ENCODE peak calls at places on chromosomes 4 and X, in nine cellular contexts. One of them, this sample, is unnamed.
A peak's percentile ranks its signal among the peaks of the same experiment; 100 is the strongest.

GRCh38 chr4:175444512-175444911 is 367.6 kb downstream of the GPM6A start:
- DNase-seq in astrocyte of the spinal cord: no peak
- DNase-seq in BE2C: no peak
- DNase-seq in GM12865: no peak
- DNase-seq in stomach: no peak
- DNase-seq in OCI-LY7: no peak
- DNase-seq in A673: no peak
- DNase-seq in cardiac muscle cell: no peak
- DNase-seq in epithelial cell of esophagus: peak; percentile 27
- DNase-seq in this sample: no peak

GRCh38 chrX:46791927-46792825 is 33.3 kb upstream of the SLC9A7 start:
- DNase-seq in astrocyte of the spinal cord: peak; percentile 92
- DNase-seq in BE2C: no peak
- DNase-seq in GM12865: peak; percentile 62
- DNase-seq in stomach: peak; percentile 41
- DNase-seq in OCI-LY7: no peak
- DNase-seq in A673: peak; percentile 82
- DNase-seq in cardiac muscle cell: peak; percentile 88
- DNase-seq in epithelial cell of esophagus: peak; percentile 89
- DNase-seq in this sample: peak; percentile 94

GRCh38 chr4:184123009-184123408 is 94.7 kb downstream of the ENPP6 start:
- DNase-seq in astrocyte of the spinal cord: no peak
- DNase-seq in BE2C: no peak
- DNase-seq in GM12865: no peak
- DNase-seq in stomach: no peak
- DNase-seq in OCI-LY7: no peak
- DNase-seq in A673: no peak
- DNase-seq in cardiac muscle cell: no peak
- DNase-seq in epithelial cell of esophagus: no peak
- DNase-seq in this sample: no peak

GRCh38 chrX:39975094-39975865 is 122.5 kb downstream of the BCOR start:
- DNase-seq in astrocyte of the spinal cord: no peak
- DNase-seq in BE2C: no peak
- DNase-seq in GM12865: no peak
- DNase-seq in stomach: peak; percentile 68
- DNase-seq in OCI-LY7: no peak
- DNase-seq in A673: no peak
- DNase-seq in cardiac muscle cell: no peak
- DNase-seq in epithelial cell of esophagus: peak; percentile 74
- DNase-seq in this sample: no peak

GRCh38 chrX:95218964-95219363 is 1465.7 kb upstream of the DIAPH2 start:
- DNase-seq in astrocyte of the spinal cord: no peak
- DNase-seq in BE2C: no peak
- DNase-seq in GM12865: no peak
- DNase-seq in stomach: no peak
- DNase-seq in OCI-LY7: no peak
- DNase-seq in A673: no peak
- DNase-seq in cardiac muscle cell: no peak
- DNase-seq in epithelial cell of esophagus: no peak
- DNase-seq in this sample: no peak

GRCh38 chr4:173424899-173425805 is 26.2 kb upstream of the SCRG1 start:
- DNase-seq in astrocyte of the spinal cord: peak; percentile 79
- DNase-seq in BE2C: no peak
- DNase-seq in GM12865: no peak
- DNase-seq in stomach: no peak
- DNase-seq in OCI-LY7: no peak
- DNase-seq in A673: peak; percentile 22
- DNase-seq in cardiac muscle cell: peak; percentile 41
- DNase-seq in epithelial cell of esophagus: no peak
- DNase-seq in this sample: peak; percentile 49

GRCh38 chrX:39309721-39310152 is 508.5 kb downstream of the MID1IP1 start:
- DNase-seq in astrocyte of the spinal cord: peak; percentile 7
- DNase-seq in BE2C: peak; percentile 19
- DNase-seq in GM12865: no peak
- DNase-seq in stomach: no peak
- DNase-seq in OCI-LY7: no peak
- DNase-seq in A673: peak; percentile 14
- DNase-seq in cardiac muscle cell: peak; percentile 38
- DNase-seq in epithelial cell of esophagus: no peak
- DNase-seq in this sample: peak; percentile 5

GRCh38 chrX:1618689-1619088 is 3.8 kb downstream of the ASMT start:
- DNase-seq in astrocyte of the spinal cord: no peak
- DNase-seq in BE2C: no peak
- DNase-seq in GM12865: no peak
- DNase-seq in stomach: no peak
- DNase-seq in OCI-LY7: no peak
- DNase-seq in A673: no peak
- DNase-seq in cardiac muscle cell: no peak
- DNase-seq in epithelial cell of esophagus: no peak
- DNase-seq in this sample: no peak

GRCh38 chr4:52641853-52642563 is 17.1 kb downstream of the USP46 start:
- DNase-seq in astrocyte of the spinal cord: peak; percentile 35
- DNase-seq in BE2C: no peak
- DNase-seq in GM12865: peak; percentile 83
- DNase-seq in stomach: no peak
- DNase-seq in OCI-LY7: no peak
- DNase-seq in A673: no peak
- DNase-seq in cardiac muscle cell: no peak
- DNase-seq in epithelial cell of esophagus: peak; percentile 91
- DNase-seq in this sample: peak; percentile 74

GRCh38 chr4:102869569-102870227 is 906 bp downstream of the CISD2 start:
- DNase-seq in astrocyte of the spinal cord: no peak
- DNase-seq in BE2C: no peak
- DNase-seq in GM12865: peak; percentile 14
- DNase-seq in stomach: no peak
- DNase-seq in OCI-LY7: peak; percentile 13
- DNase-seq in A673: no peak
- DNase-seq in cardiac muscle cell: no peak
- DNase-seq in epithelial cell of esophagus: peak; percentile 4
- DNase-seq in this sample: no peak

DNA sequence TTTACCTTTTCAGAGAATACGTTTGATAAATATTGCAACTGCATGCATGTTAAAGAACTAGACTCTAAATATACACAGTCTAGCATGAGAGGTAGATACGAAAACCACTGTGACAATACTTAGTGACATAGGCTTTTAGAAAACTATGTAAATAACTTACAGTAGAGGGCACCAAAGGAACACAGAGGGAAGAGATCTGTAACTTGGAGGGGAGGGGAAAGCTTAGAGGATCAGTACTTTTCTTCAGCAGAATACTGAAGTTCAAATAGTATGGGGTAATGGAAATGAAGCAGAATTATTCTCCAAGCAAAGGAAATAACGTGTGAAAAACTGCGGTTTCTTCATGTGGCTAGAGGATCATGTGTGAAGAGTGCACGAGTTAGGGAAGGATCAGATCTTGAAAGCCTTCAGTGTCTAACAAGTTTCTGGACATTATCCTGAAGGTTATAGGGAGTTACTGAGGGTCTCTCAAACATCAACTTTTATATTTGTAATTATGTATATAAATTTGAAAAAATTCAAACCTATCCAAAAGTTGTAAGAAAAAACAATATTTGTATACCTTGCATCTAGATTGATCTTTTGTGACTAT is 264.3 kb downstream of the NPFFR2 start:
- DNase-seq in astrocyte of the spinal cord: peak; percentile 75
- DNase-seq in BE2C: no peak
- DNase-seq in GM12865: peak; percentile 26
- DNase-seq in stomach: no peak
- DNase-seq in OCI-LY7: peak; percentile 11
- DNase-seq in A673: peak; percentile 63
- DNase-seq in cardiac muscle cell: peak; percentile 76
- DNase-seq in epithelial cell of esophagus: peak; percentile 60
- DNase-seq in this sample: peak; percentile 76
- TF ChIP-seq CTCF in astrocyte of the spinal cord: peak; percentile 58
- TF ChIP-seq CTCF in BE2C: peak; percentile 81
- TF ChIP-seq CTCF in GM12865: peak; percentile 37
- TF ChIP-seq CTCF in stomach: no peak
- TF ChIP-seq CTCF in OCI-LY7: peak; percentile 69
- TF ChIP-seq CTCF in A673: peak; percentile 59
- TF ChIP-seq CTCF in cardiac muscle cell: peak; percentile 65
- TF ChIP-seq CTCF in epithelial cell of esophagus: peak; percentile 70
- TF ChIP-seq CTCF in this sample: peak; percentile 62

GRCh38 chr4:86358176-86358701 is 1.6 kb downstream of the MAPK10 start:
- DNase-seq in astrocyte of the spinal cord: no peak
- DNase-seq in BE2C: peak; percentile 17
- DNase-seq in GM12865: no peak
- DNase-seq in stomach: no peak
- DNase-seq in OCI-LY7: no peak
- DNase-seq in A673: no peak
- DNase-seq in cardiac muscle cell: peak; percentile 50
- DNase-seq in epithelial cell of esophagus: no peak
- DNase-seq in this sample: peak; percentile 39
- H3K4me3 ChIP-seq in astrocyte of the spinal cord: no peak overlapping the region
- H3K4me3 ChIP-seq in BE2C: peak overlapping the region; percentile 88
- H3K4me3 ChIP-seq in GM12865: no peak overlapping the region
- H3K4me3 ChIP-seq in stomach: no peak overlapping the region
- H3K4me3 ChIP-seq in OCI-LY7: no peak overlapping the region
- H3K4me3 ChIP-seq in A673: no peak overlapping the region
- H3K4me3 ChIP-seq in cardiac muscle cell: no peak overlapping the region
- H3K4me3 ChIP-seq in epithelial cell of esophagus: no peak overlapping the region
- H3K4me3 ChIP-seq in this sample: no peak overlapping the region

GRCh38 chr4:164718817-164719216 is 35.1 kb upstream of the SMIM31 start:
- DNase-seq in astrocyte of the spinal cord: no peak
- DNase-seq in BE2C: no peak
- DNase-seq in GM12865: no peak
- DNase-seq in stomach: no peak
- DNase-seq in OCI-LY7: no peak
- DNase-seq in A673: no peak
- DNase-seq in cardiac muscle cell: no peak
- DNase-seq in epithelial cell of esophagus: no peak
- DNase-seq in this sample: no peak

GRCh38 chr4:164716901-164717300 is 37.0 kb upstream of the SMIM31 start:
- DNase-seq in astrocyte of the spinal cord: no peak
- DNase-seq in BE2C: no peak
- DNase-seq in GM12865: peak; percentile 36
- DNase-seq in stomach: no peak
- DNase-seq in OCI-LY7: peak; percentile 4
- DNase-seq in A673: peak; percentile 39
- DNase-seq in cardiac muscle cell: no peak
- DNase-seq in epithelial cell of esophagus: peak; percentile 29
- DNase-seq in this sample: no peak
- TF ChIP-seq CTCF in astrocyte of the spinal cord: peak; percentile 22
- TF ChIP-seq CTCF in BE2C: no peak
- TF ChIP-seq CTCF in GM12865: peak; percentile 30
- TF ChIP-seq CTCF in stomach: no peak
- TF ChIP-seq CTCF in OCI-LY7: peak; percentile 45
- TF ChIP-seq CTCF in A673: peak; percentile 37
- TF ChIP-seq CTCF in cardiac muscle cell: no peak
- TF ChIP-seq CTCF in epithelial cell of esophagus: peak; percentile 30
- TF ChIP-seq CTCF in this sample: no peak

DNA sequence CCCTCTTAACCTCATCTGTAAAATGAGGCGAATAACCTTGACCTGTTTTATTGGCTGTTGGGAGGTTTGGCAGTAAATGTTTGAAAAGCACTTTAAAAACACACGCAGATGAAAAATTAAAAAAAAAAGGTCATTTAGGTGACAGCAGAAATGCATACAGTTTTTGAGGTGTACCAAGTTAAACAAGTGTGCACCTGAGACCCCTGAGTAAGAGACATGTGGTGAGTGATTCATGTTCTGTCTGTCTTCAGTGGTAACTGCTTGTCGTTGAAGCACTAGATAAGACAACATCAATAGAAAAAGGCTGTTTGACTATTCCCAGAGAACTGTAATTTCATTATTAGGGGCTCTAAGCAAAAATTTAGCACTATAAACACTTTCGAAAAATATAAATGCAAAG is 608.4 kb upstream of the PITX2 start:
- DNase-seq in astrocyte of the spinal cord: no peak
- DNase-seq in BE2C: no peak
- DNase-seq in GM12865: no peak
- DNase-seq in stomach: no peak
- DNase-seq in OCI-LY7: no peak
- DNase-seq in A673: no peak
- DNase-seq in cardiac muscle cell: no peak
- DNase-seq in epithelial cell of esophagus: no peak
- DNase-seq in this sample: no peak
- H3K4me3 ChIP-seq in astrocyte of the spinal cord: no peak overlapping the region
- H3K4me3 ChIP-seq in BE2C: no peak overlapping the region
- H3K4me3 ChIP-seq in GM12865: no peak overlapping the region
- H3K4me3 ChIP-seq in stomach: no peak overlapping the region
- H3K4me3 ChIP-seq in OCI-LY7: no peak overlapping the region
- H3K4me3 ChIP-seq in A673: no peak overlapping the region
- H3K4me3 ChIP-seq in cardiac muscle cell: no peak overlapping the region
- H3K4me3 ChIP-seq in epithelial cell of esophagus: no peak overlapping the region
- H3K4me3 ChIP-seq in this sample: no peak overlapping the region

GRCh38 chr4:89482248-89482647 is 174.6 kb upstream of the GPRIN3 start:
- DNase-seq in astrocyte of the spinal cord: peak; percentile 39
- DNase-seq in BE2C: no peak
- DNase-seq in GM12865: peak; percentile 37
- DNase-seq in stomach: no peak
- DNase-seq in OCI-LY7: peak; percentile 31
- DNase-seq in A673: peak; percentile 33
- DNase-seq in cardiac muscle cell: peak; percentile 54
- DNase-seq in epithelial cell of esophagus: peak; percentile 54
- DNase-seq in this sample: peak; percentile 63
- TF ChIP-seq CTCF in astrocyte of the spinal cord: peak; percentile 42
- TF ChIP-seq CTCF in BE2C: peak; percentile 51
- TF ChIP-seq CTCF in GM12865: peak; percentile 16
- TF ChIP-seq CTCF in stomach: no peak
- TF ChIP-seq CTCF in OCI-LY7: peak; percentile 65
- TF ChIP-seq CTCF in A673: peak; percentile 39
- TF ChIP-seq CTCF in cardiac muscle cell: peak; percentile 25
- TF ChIP-seq CTCF in epithelial cell of esophagus: peak; percentile 37
- TF ChIP-seq CTCF in this sample: peak; percentile 32

GRCh38 chrX:110941906-110942305 is 146.3 kb upstream of the CHRDL1 start:
- DNase-seq in astrocyte of the spinal cord: peak; percentile 3
- DNase-seq in BE2C: no peak
- DNase-seq in GM12865: no peak
- DNase-seq in stomach: no peak
- DNase-seq in OCI-LY7: no peak
- DNase-seq in A673: no peak
- DNase-seq in cardiac muscle cell: no peak
- DNase-seq in epithelial cell of esophagus: peak; percentile 2
- DNase-seq in this sample: no peak

GRCh38 chrX:110938977-110939732 is 143.5 kb upstream of the CHRDL1 start:
- DNase-seq in astrocyte of the spinal cord: no peak
- DNase-seq in BE2C: no peak
- DNase-seq in GM12865: no peak
- DNase-seq in stomach: no peak
- DNase-seq in OCI-LY7: no peak
- DNase-seq in A673: no peak
- DNase-seq in cardiac muscle cell: no peak
- DNase-seq in epithelial cell of esophagus: no peak
- DNase-seq in this sample: no peak

GRCh38 chrX:110944793-110945466 is 149.3 kb upstream of the CHRDL1 start:
- DNase-seq in astrocyte of the spinal cord: peak; percentile 7
- DNase-seq in BE2C: peak; percentile 7
- DNase-seq in GM12865: no peak
- DNase-seq in stomach: peak; percentile 45
- DNase-seq in OCI-LY7: no peak
- DNase-seq in A673: no peak
- DNase-seq in cardiac muscle cell: no peak
- DNase-seq in epithelial cell of esophagus: peak; percentile 38
- DNase-seq in this sample: no peak

DNA sequence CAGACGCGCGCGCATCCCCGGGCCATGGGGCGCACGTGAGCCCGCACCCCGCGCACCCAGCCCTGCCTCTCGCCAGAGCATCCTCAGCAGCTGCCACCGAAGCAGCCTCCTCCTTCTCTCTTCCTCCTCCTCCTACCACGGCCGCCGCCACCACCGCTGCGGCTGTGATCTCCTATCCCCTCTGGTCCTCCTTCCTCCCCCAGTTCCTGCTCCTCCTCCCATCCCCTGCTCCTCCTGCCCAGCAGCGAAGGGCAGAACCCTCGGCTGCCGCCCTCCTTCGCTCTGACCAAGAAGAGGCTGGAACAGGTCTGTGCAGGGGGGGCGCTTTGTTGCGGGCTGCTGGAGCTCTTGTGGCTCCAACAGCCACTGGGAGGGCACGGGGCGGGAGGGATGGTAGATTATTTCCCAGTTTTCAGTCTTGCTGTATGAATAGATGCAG is 148.7 kb upstream of the CHRDL1 start:
- DNase-seq in astrocyte of the spinal cord: peak; percentile 0
- DNase-seq in BE2C: peak; percentile 3
- DNase-seq in GM12865: no peak
- DNase-seq in stomach: peak; percentile 27
- DNase-seq in OCI-LY7: no peak
- DNase-seq in A673: no peak
- DNase-seq in cardiac muscle cell: no peak
- DNase-seq in epithelial cell of esophagus: no peak
- DNase-seq in this sample: no peak
- H3K4me3 ChIP-seq in astrocyte of the spinal cord: peak overlapping the region; percentile 27
- H3K4me3 ChIP-seq in BE2C: peak overlapping the region; percentile 20
- H3K4me3 ChIP-seq in GM12865: no peak overlapping the region
- H3K4me3 ChIP-seq in stomach: peak overlapping the region; percentile 45
- H3K4me3 ChIP-seq in OCI-LY7: no peak overlapping the region
- H3K4me3 ChIP-seq in A673: no peak overlapping the region
- H3K4me3 ChIP-seq in cardiac muscle cell: peak overlapping the region; percentile 9
- H3K4me3 ChIP-seq in epithelial cell of esophagus: no peak overlapping the region
- H3K4me3 ChIP-seq in this sample: no peak overlapping the region

This sample was measured in cardiac fibroblast.